ENCODE peak calls at places on chromosomes 1 and 21, in nine cellular contexts. B is naive thymus-derived CD8-positive, alpha-beta T cell; H is hepatic stellate cell; A is Kasumi-1; I is NCI-H526 treated with DMSO at 0.1 percent for 48 hours; F is choroid plexus epithelial cell; O is AG08395; W is psoas muscle; X is stimulated activated CD8-positive, alpha-beta memory T cell treated with anti-CD3 and anti-CD28 coated beads, Interleukin-15, amount 100 ng/mL, for 4 hours. K is an unnamed sample.

GRCh38 chr1:169044971-169045370 is 61.5 kb upstream of the ATP1B1 start:
- DNase-seq in B (no peak), A (peak; percentile 25), X (no peak), W (no peak), I (no peak), O (no peak), F (no peak), H (no peak), K (no peak)

GRCh38 chr1:75115654-75116053 is 18.5 kb upstream of the LHX8 start:
- DNase-seq in B (no peak), A (no peak), O (no peak), H (no peak), X (no peak), W (no peak), F (no peak), I (no peak), K (no peak)

GRCh38 chr1:41631154-41631553 is 146.7 kb upstream of the EDN2 start:
- DNase-seq in A (no peak), I (no peak), O (no peak), F (no peak), W (no peak), H (no peak), X (no peak), B (no peak), K (no peak)

GRCh38 chr1:201925961-201926585 is 20.3 kb downstream of the LMOD1 start:
- DNase-seq in F (peak; percentile 80), W (no peak), A (no peak), I (no peak), H (no peak), B (no peak), X (no peak), O (no peak), K (peak; percentile 34)

GRCh38 chr1:192439373-192440025 is 122.7 kb downstream of the RGS21 start:
- DNase-seq in H (no peak), O (peak; percentile 11), I (no peak), W (no peak), A (no peak), F (peak; percentile 61), B (no peak), X (no peak), K (no peak)

GRCh38 chr1:2044510-2045319 is 5.5 kb upstream of the PRKCZ start:
- DNase-seq in O (peak; percentile 86), A (peak; percentile 19), W (peak; percentile 79), H (peak; percentile 86), B (peak; percentile 85), I (no peak), F (peak; percentile 29), X (peak; percentile 47), K (peak; percentile 79)

GRCh38 chr21:46457801-46458314 is 833 bp upstream of the DIP2A start:
- DNase-seq in F (peak; percentile 70), I (no peak), O (peak; percentile 29), X (no peak), H (peak; percentile 40), A (peak; percentile 56), B (no peak), W (peak; percentile 39), K (peak; percentile 67)

GRCh38 chr1:7106442-7107108 is 321.3 kb downstream of the CAMTA1 start:
- DNase-seq in X (no peak), H (no peak), I (no peak), B (no peak), F (no peak), W (no peak), O (no peak), A (no peak), K (no peak)

GRCh38 chr1:12433323-12434053 is 184.5 kb downstream of the DHRS3 start:
- DNase-seq in A (no peak), F (peak; percentile 94), B (no peak), X (no peak), W (peak; percentile 49), H (no peak), I (no peak), O (no peak), K (peak; percentile 78)

GRCh38 chr21:44285547-44285992 is at the start of gene AIRE:
- DNase-seq in X (no peak), B (no peak), H (peak; percentile 81), F (no peak), I (no peak), O (peak; percentile 72), W (peak; percentile 28), A (no peak), K (peak; percentile 52)

GRCh38 chr1:1617925-1618324 is 2.6 kb downstream of the MIB2 start:
- DNase-seq in B (no peak), O (no peak), W (no peak), A (no peak), H (no peak), I (no peak), F (no peak), X (no peak), K (no peak)

GRCh38 chr1:224534731-224535130 is 81.4 kb upstream of the CNIH3 start:
- DNase-seq in F (no peak), X (no peak), B (no peak), H (no peak), W (no peak), A (no peak), O (no peak), I (peak; percentile 42), K (no peak)

GRCh38 chr1:115642168-115643072 is 650 bp downstream of the VANGL1 start:
- DNase-seq in H (peak; percentile 54), W (peak; percentile 44), I (peak; percentile 67), A (peak; percentile 43), F (peak; percentile 48), X (peak; percentile 5), O (peak; percentile 46), B (no peak), K (no peak)

GRCh38 chr1:180218806-180219765 is 11.0 kb upstream of the LHX4 start:
- DNase-seq in H (no peak), O (no peak), W (no peak), B (no peak), A (no peak), F (no peak), I (no peak), X (no peak), K (peak; percentile 41)

GRCh38 chr1:230855886-230856285 is 12.4 kb downstream of the C1orf198 start:
- DNase-seq in I (no peak), B (no peak), F (no peak), X (no peak), A (no peak), W (no peak), H (no peak), O (no peak), K (no peak)

GRCh38 chr1:20936216-20936615 is 149.1 kb upstream of the HP1BP3 start:
- DNase-seq in B (no peak), X (no peak), A (no peak), O (no peak), H (peak; percentile 5), W (no peak), F (no peak), I (no peak), K (no peak)